ENCODE peak calls at places on chromosomes 16 and 17, in nine cellular contexts. One of them, this sample, is unnamed.
A peak's percentile ranks its signal among the peaks of the same experiment; 100 is the strongest.

GRCh38 chr17:48718781-48719641 is 3.3 kb downstream of the PRAC1 start:
- DNase-seq in prostate gland: peak; percentile 40
- DNase-seq in LNCaP clone FGC: no peak
- DNase-seq in AG09319: no peak
- DNase-seq in PC-3: peak; percentile 47
- DNase-seq in fibroblast of the aortic adventitia: no peak
- DNase-seq in kidney epithelial cell: no peak
- DNase-seq in Calu3: no peak
- DNase-seq in CD4-positive, alpha-beta T cell: no peak
- DNase-seq in this sample: no peak

GRCh38 chr17:18379246-18380146 is 1.9 kb downstream of the EVPLL start:
- DNase-seq in prostate gland: no peak
- DNase-seq in LNCaP clone FGC: no peak
- DNase-seq in AG09319: no peak
- DNase-seq in PC-3: peak; percentile 8
- DNase-seq in fibroblast of the aortic adventitia: no peak
- DNase-seq in kidney epithelial cell: no peak
- DNase-seq in Calu3: no peak
- DNase-seq in CD4-positive, alpha-beta T cell: no peak
- DNase-seq in this sample: no peak

GRCh38 chr16:58264961-58265479 is 29.8 kb downstream of the PRSS54 start:
- DNase-seq in prostate gland: no peak
- DNase-seq in LNCaP clone FGC: no peak
- DNase-seq in AG09319: peak; percentile 27
- DNase-seq in PC-3: peak; percentile 74
- DNase-seq in fibroblast of the aortic adventitia: peak; percentile 70
- DNase-seq in kidney epithelial cell: peak; percentile 75
- DNase-seq in Calu3: peak; percentile 43
- DNase-seq in CD4-positive, alpha-beta T cell: no peak
- DNase-seq in this sample: peak; percentile 87

GRCh38 chr17:48038687-48039086 is 1.1 kb upstream of the COPZ2 start:
- DNase-seq in prostate gland: no peak
- DNase-seq in LNCaP clone FGC: no peak
- DNase-seq in AG09319: no peak
- DNase-seq in PC-3: no peak
- DNase-seq in fibroblast of the aortic adventitia: no peak
- DNase-seq in kidney epithelial cell: no peak
- DNase-seq in Calu3: no peak
- DNase-seq in CD4-positive, alpha-beta T cell: no peak
- DNase-seq in this sample: no peak

GRCh38 chr16:268141-269053 is 7.3 kb downstream of the RGS11 start:
- DNase-seq in prostate gland: peak; percentile 33
- DNase-seq in LNCaP clone FGC: peak; percentile 45
- DNase-seq in AG09319: no peak
- DNase-seq in PC-3: no peak
- DNase-seq in fibroblast of the aortic adventitia: no peak
- DNase-seq in kidney epithelial cell: no peak
- DNase-seq in Calu3: peak; percentile 46
- DNase-seq in CD4-positive, alpha-beta T cell: no peak
- DNase-seq in this sample: no peak

GRCh38 chr17:11294826-11295225 is 53.8 kb downstream of the SHISA6 start:
- DNase-seq in prostate gland: no peak
- DNase-seq in LNCaP clone FGC: no peak
- DNase-seq in AG09319: no peak
- DNase-seq in PC-3: no peak
- DNase-seq in fibroblast of the aortic adventitia: no peak
- DNase-seq in kidney epithelial cell: no peak
- DNase-seq in Calu3: no peak
- DNase-seq in CD4-positive, alpha-beta T cell: no peak
- DNase-seq in this sample: no peak

GRCh38 chr17:1360975-1361374 is 39.0 kb downstream of the YWHAE start:
- DNase-seq in prostate gland: no peak
- DNase-seq in LNCaP clone FGC: no peak
- DNase-seq in AG09319: no peak
- DNase-seq in PC-3: no peak
- DNase-seq in fibroblast of the aortic adventitia: no peak
- DNase-seq in kidney epithelial cell: no peak
- DNase-seq in Calu3: no peak
- DNase-seq in CD4-positive, alpha-beta T cell: no peak
- DNase-seq in this sample: no peak

GRCh38 chr16:30110661-30111060 is 2.7 kb downstream of the GDPD3 start:
- DNase-seq in prostate gland: no peak
- DNase-seq in LNCaP clone FGC: no peak
- DNase-seq in AG09319: no peak
- DNase-seq in PC-3: no peak
- DNase-seq in fibroblast of the aortic adventitia: peak; percentile 25
- DNase-seq in kidney epithelial cell: no peak
- DNase-seq in Calu3: no peak
- DNase-seq in CD4-positive, alpha-beta T cell: no peak
- DNase-seq in this sample: no peak

GRCh38 chr16:4244254-4244812 is 2.5 kb upstream of the SRL start:
- DNase-seq in prostate gland: no peak
- DNase-seq in LNCaP clone FGC: peak; percentile 86
- DNase-seq in AG09319: no peak
- DNase-seq in PC-3: no peak
- DNase-seq in fibroblast of the aortic adventitia: no peak
- DNase-seq in kidney epithelial cell: no peak
- DNase-seq in Calu3: no peak
- DNase-seq in CD4-positive, alpha-beta T cell: no peak
- DNase-seq in this sample: no peak

GRCh38 chr16:67539691-67540635 is 11.3 kb downstream of the RIPOR1 start:
- DNase-seq in prostate gland: no peak
- DNase-seq in LNCaP clone FGC: no peak
- DNase-seq in AG09319: no peak
- DNase-seq in PC-3: no peak
- DNase-seq in fibroblast of the aortic adventitia: no peak
- DNase-seq in kidney epithelial cell: no peak
- DNase-seq in Calu3: no peak
- DNase-seq in CD4-positive, alpha-beta T cell: no peak
- DNase-seq in this sample: no peak

GRCh38 chr16:26070595-26071170 is 378.9 kb downstream of the HS3ST4 start:
- DNase-seq in prostate gland: no peak
- DNase-seq in LNCaP clone FGC: no peak
- DNase-seq in AG09319: no peak
- DNase-seq in PC-3: no peak
- DNase-seq in fibroblast of the aortic adventitia: no peak
- DNase-seq in kidney epithelial cell: no peak
- DNase-seq in Calu3: no peak
- DNase-seq in CD4-positive, alpha-beta T cell: no peak
- DNase-seq in this sample: no peak

GRCh38 chr17:34582185-34582900 is 3.0 kb downstream of the TMEM132E start:
- DNase-seq in prostate gland: no peak
- DNase-seq in LNCaP clone FGC: no peak
- DNase-seq in AG09319: no peak
- DNase-seq in PC-3: no peak
- DNase-seq in fibroblast of the aortic adventitia: no peak
- DNase-seq in kidney epithelial cell: no peak
- DNase-seq in Calu3: no peak
- DNase-seq in CD4-positive, alpha-beta T cell: no peak
- DNase-seq in this sample: no peak

GRCh38 chr17:34581446-34582184 is 2.2 kb downstream of the TMEM132E start:
- DNase-seq in prostate gland: no peak
- DNase-seq in LNCaP clone FGC: no peak
- DNase-seq in AG09319: no peak
- DNase-seq in PC-3: no peak
- DNase-seq in fibroblast of the aortic adventitia: no peak
- DNase-seq in kidney epithelial cell: no peak
- DNase-seq in Calu3: no peak
- DNase-seq in CD4-positive, alpha-beta T cell: no peak
- DNase-seq in this sample: no peak

GRCh38 chr17:34582901-34583245 is 3.5 kb downstream of the TMEM132E start:
- DNase-seq in prostate gland: no peak
- DNase-seq in LNCaP clone FGC: no peak
- DNase-seq in AG09319: no peak
- DNase-seq in PC-3: no peak
- DNase-seq in fibroblast of the aortic adventitia: no peak
- DNase-seq in kidney epithelial cell: no peak
- DNase-seq in Calu3: no peak
- DNase-seq in CD4-positive, alpha-beta T cell: no peak
- DNase-seq in this sample: no peak

GRCh38 chr17:34586346-34586846 is 7.0 kb downstream of the TMEM132E start:
- DNase-seq in prostate gland: no peak
- DNase-seq in LNCaP clone FGC: no peak
- DNase-seq in AG09319: no peak
- DNase-seq in PC-3: no peak
- DNase-seq in fibroblast of the aortic adventitia: no peak
- DNase-seq in kidney epithelial cell: no peak
- DNase-seq in Calu3: no peak
- DNase-seq in CD4-positive, alpha-beta T cell: no peak
- DNase-seq in this sample: no peak

GRCh38 chr17:34584805-34585416 is 5.5 kb downstream of the TMEM132E start:
- DNase-seq in prostate gland: no peak
- DNase-seq in LNCaP clone FGC: peak; percentile 30
- DNase-seq in AG09319: no peak
- DNase-seq in PC-3: peak; percentile 7
- DNase-seq in fibroblast of the aortic adventitia: peak; percentile 9
- DNase-seq in kidney epithelial cell: no peak
- DNase-seq in Calu3: peak; percentile 41
- DNase-seq in CD4-positive, alpha-beta T cell: no peak
- DNase-seq in this sample: peak; percentile 41
- TF ChIP-seq CTCF in prostate gland: peak; percentile 20
- TF ChIP-seq CTCF in LNCaP clone FGC: peak; percentile 54
- TF ChIP-seq CTCF in AG09319: no peak
- TF ChIP-seq CTCF in PC-3: peak; percentile 25
- TF ChIP-seq CTCF in fibroblast of the aortic adventitia: no peak
- TF ChIP-seq CTCF in kidney epithelial cell: no peak
- TF ChIP-seq CTCF in Calu3: peak; percentile 18
- TF ChIP-seq CTCF in CD4-positive, alpha-beta T cell: no peak
- TF ChIP-seq CTCF in this sample: peak; percentile 54

DNA sequence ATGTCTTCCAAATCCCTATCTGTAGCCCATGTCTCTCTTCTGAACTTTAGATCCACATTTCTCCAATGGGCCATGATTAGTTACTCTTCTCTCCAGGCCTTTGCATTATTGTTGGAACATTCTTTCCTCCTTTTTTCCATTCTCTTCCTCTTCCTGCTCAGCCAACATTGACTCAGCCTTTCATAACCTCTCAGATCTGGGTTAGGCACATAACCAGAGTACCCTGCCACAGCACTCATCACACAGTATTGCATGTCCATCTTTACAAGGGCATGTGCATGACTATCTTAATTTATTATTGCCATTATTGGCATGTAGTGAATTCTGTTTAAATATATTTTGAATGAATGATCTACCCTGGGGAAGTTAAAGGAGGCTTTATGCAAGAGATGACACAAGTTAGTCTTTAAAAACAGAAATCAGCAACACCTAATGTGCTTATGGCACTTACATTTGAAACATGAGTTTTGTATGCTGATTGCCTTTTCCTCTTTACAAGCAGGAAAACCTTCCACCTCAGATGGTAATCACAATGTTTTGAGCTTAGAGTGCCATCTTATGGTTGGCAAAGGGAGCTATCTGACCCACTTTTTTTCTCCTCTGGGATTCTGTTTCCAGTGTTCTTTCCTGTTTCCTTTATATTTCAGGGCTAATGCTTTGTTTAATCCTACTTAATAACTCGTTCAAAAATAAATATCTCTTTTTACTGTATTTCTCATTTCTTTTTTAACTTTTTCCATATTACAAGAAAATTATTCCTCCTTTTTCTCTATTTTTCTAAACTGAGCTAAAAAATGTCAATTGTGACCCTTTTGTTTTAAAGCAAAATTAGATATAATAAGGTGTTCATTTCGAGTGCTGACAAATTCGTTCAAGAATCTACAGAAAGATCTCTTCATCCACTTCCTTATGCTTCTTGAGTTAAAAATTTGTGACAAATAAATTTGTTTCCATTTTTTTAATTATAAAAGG is 151.0 kb upstream of the RBL2 start:
- DNase-seq in prostate gland: no peak
- DNase-seq in LNCaP clone FGC: peak; percentile 58
- DNase-seq in AG09319: no peak
- DNase-seq in PC-3: peak; percentile 66
- DNase-seq in fibroblast of the aortic adventitia: peak; percentile 64
- DNase-seq in kidney epithelial cell: peak; percentile 16
- DNase-seq in Calu3: peak; percentile 33
- DNase-seq in CD4-positive, alpha-beta T cell: no peak
- DNase-seq in this sample: peak; percentile 57
- TF ChIP-seq CTCF in prostate gland: peak; percentile 49
- TF ChIP-seq CTCF in LNCaP clone FGC: peak; percentile 75
- TF ChIP-seq CTCF in AG09319: peak; percentile 67
- TF ChIP-seq CTCF in PC-3: peak; percentile 74
- TF ChIP-seq CTCF in fibroblast of the aortic adventitia: peak; percentile 63
- TF ChIP-seq CTCF in kidney epithelial cell: peak; percentile 55
- TF ChIP-seq CTCF in Calu3: peak; percentile 62
- TF ChIP-seq CTCF in CD4-positive, alpha-beta T cell: peak; percentile 56
- TF ChIP-seq CTCF in this sample: peak; percentile 75

DNA sequence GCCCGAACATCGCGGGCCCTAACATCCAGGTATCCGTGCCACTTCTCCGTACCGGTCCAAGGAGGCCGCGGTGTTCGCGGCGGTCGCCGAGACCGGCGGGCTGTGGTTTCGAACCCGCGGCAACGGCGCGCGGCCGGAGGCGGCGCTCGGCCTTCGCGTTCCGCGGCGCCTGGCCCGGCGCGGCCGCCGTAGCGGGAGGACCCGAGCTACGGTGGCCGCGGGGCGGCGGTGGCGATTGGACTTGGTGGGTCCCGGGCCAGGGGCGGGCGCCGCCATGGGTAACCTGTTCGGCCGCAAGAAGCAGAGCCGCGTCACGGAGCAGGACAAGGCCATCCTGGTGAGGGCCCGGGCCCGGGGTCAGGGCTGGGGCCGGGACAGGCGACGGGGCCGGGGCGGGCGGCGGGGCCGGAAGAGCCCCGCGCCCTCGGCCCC is at the start of gene CHMP6:
- DNase-seq in prostate gland: peak; percentile 61
- DNase-seq in LNCaP clone FGC: no peak
- DNase-seq in AG09319: peak; percentile 34
- DNase-seq in PC-3: peak; percentile 80
- DNase-seq in fibroblast of the aortic adventitia: peak; percentile 67
- DNase-seq in kidney epithelial cell: no peak
- DNase-seq in Calu3: peak; percentile 81
- DNase-seq in CD4-positive, alpha-beta T cell: peak; percentile 72
- DNase-seq in this sample: peak; percentile 40
- TF ChIP-seq CTCF in prostate gland: peak; percentile 77
- TF ChIP-seq CTCF in LNCaP clone FGC: peak; percentile 14
- TF ChIP-seq CTCF in AG09319: peak; percentile 3
- TF ChIP-seq CTCF in PC-3: no peak
- TF ChIP-seq CTCF in fibroblast of the aortic adventitia: peak; percentile 25
- TF ChIP-seq CTCF in kidney epithelial cell: no peak
- TF ChIP-seq CTCF in Calu3: no peak
- TF ChIP-seq CTCF in CD4-positive, alpha-beta T cell: no peak
- TF ChIP-seq CTCF in this sample: peak; percentile 66

DNA sequence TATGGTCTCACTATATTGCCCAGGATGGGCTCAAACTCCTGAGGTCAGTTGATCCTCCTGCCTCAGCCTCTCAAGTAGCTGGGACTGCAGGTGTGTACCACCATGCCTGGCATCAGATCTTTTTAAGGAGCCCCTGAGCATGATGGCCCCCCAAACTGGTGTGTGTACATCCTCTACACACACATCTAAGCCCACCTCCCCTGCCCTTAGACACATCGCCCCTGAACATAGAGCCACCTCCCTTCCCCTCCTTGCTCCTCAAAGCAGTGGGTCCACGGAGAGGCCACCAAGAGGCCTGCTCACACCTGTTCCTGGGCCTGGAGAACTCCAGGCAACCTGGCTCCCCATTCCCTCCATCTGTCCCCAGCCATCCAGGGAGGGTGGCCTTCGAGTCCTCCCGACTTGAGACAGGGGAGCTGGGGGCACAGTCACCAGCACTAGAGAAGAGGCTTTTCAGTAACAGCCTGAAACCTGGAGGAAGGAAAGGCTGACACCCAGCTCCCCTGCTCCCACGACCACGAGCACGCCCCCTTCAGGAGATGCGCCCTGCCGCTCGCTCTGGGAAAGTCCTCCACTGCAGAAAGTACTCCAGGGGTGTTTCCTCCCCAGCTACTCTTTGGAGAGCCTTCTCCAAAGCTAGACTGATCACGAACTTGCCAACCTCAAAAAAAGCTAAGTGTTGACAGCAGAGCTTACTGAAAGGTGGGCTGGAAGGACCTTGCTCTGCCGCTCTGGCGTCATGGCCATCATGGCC is 12.6 kb upstream of the PRR29 start:
- DNase-seq in prostate gland: no peak
- DNase-seq in LNCaP clone FGC: no peak
- DNase-seq in AG09319: no peak
- DNase-seq in PC-3: no peak
- DNase-seq in fibroblast of the aortic adventitia: no peak
- DNase-seq in kidney epithelial cell: no peak
- DNase-seq in Calu3: no peak
- DNase-seq in CD4-positive, alpha-beta T cell: no peak
- DNase-seq in this sample: no peak
- TF ChIP-seq CTCF in prostate gland: no peak
- TF ChIP-seq CTCF in LNCaP clone FGC: no peak
- TF ChIP-seq CTCF in AG09319: no peak
- TF ChIP-seq CTCF in PC-3: peak; percentile 27
- TF ChIP-seq CTCF in fibroblast of the aortic adventitia: no peak
- TF ChIP-seq CTCF in kidney epithelial cell: no peak
- TF ChIP-seq CTCF in Calu3: no peak
- TF ChIP-seq CTCF in CD4-positive, alpha-beta T cell: no peak
- TF ChIP-seq CTCF in this sample: no peak